ENCODE peak calls at places on chromosomes 4 and X, in nine cellular contexts. One of them, this sample, is unnamed.

GRCh38 chr4:41399191-41399590 is 138.8 kb upstream of the LIMCH1 start:
- DNase-seq in stimulated activated naive CD8-positive, alpha-beta T cell treated with anti-CD3 and anti-CD28 coated beads, Interleukin-15, amount 100 ng/mL, for 72 hours: no peak
- DNase-seq in adrenal gland: no peak
- DNase-seq in sciatic nerve: no peak
- DNase-seq in fibroblast of mammary gland: no peak
- DNase-seq in cerebellar cortex: no peak
- DNase-seq in activated CD4-positive, alpha-beta memory T cell treated with anti-CD3 and anti-CD28 coated beads, Interleukin-2, amount 10 ng/mL, durations not matched to agents 7 days and 5 days: no peak
- DNase-seq in fibroblast of pulmonary artery: no peak
- DNase-seq in heart left ventricle: no peak
- DNase-seq in this sample: no peak

GRCh38 chr4:184473265-184473514 is 1.2 kb downstream of the IRF2 start:
- DNase-seq in stimulated activated naive CD8-positive, alpha-beta T cell treated with anti-CD3 and anti-CD28 coated beads, Interleukin-15, amount 100 ng/mL, for 72 hours: no peak
- DNase-seq in adrenal gland: no peak
- DNase-seq in sciatic nerve: no peak
- DNase-seq in fibroblast of mammary gland: no peak
- DNase-seq in cerebellar cortex: no peak
- DNase-seq in activated CD4-positive, alpha-beta memory T cell treated with anti-CD3 and anti-CD28 coated beads, Interleukin-2, amount 10 ng/mL, durations not matched to agents 7 days and 5 days: no peak
- DNase-seq in fibroblast of pulmonary artery: no peak
- DNase-seq in heart left ventricle: no peak
- DNase-seq in this sample: no peak

GRCh38 chrX:101430457-101431078 is 22.5 kb downstream of the HNRNPH2 start:
- DNase-seq in stimulated activated naive CD8-positive, alpha-beta T cell treated with anti-CD3 and anti-CD28 coated beads, Interleukin-15, amount 100 ng/mL, for 72 hours: no peak
- DNase-seq in adrenal gland: no peak
- DNase-seq in sciatic nerve: no peak
- DNase-seq in fibroblast of mammary gland: peak; percentile 69
- DNase-seq in cerebellar cortex: no peak
- DNase-seq in activated CD4-positive, alpha-beta memory T cell treated with anti-CD3 and anti-CD28 coated beads, Interleukin-2, amount 10 ng/mL, durations not matched to agents 7 days and 5 days: no peak
- DNase-seq in fibroblast of pulmonary artery: no peak
- DNase-seq in heart left ventricle: no peak
- DNase-seq in this sample: no peak

GRCh38 chr4:71732066-71732465 is 51.8 kb downstream of the GC start:
- DNase-seq in stimulated activated naive CD8-positive, alpha-beta T cell treated with anti-CD3 and anti-CD28 coated beads, Interleukin-15, amount 100 ng/mL, for 72 hours: no peak
- DNase-seq in adrenal gland: no peak
- DNase-seq in sciatic nerve: no peak
- DNase-seq in fibroblast of mammary gland: no peak
- DNase-seq in cerebellar cortex: no peak
- DNase-seq in activated CD4-positive, alpha-beta memory T cell treated with anti-CD3 and anti-CD28 coated beads, Interleukin-2, amount 10 ng/mL, durations not matched to agents 7 days and 5 days: no peak
- DNase-seq in fibroblast of pulmonary artery: no peak
- DNase-seq in heart left ventricle: no peak
- DNase-seq in this sample: no peak

GRCh38 chr4:148152868-148153630 is 289.2 kb downstream of the NR3C2 start:
- DNase-seq in stimulated activated naive CD8-positive, alpha-beta T cell treated with anti-CD3 and anti-CD28 coated beads, Interleukin-15, amount 100 ng/mL, for 72 hours: no peak
- DNase-seq in adrenal gland: no peak
- DNase-seq in sciatic nerve: no peak
- DNase-seq in fibroblast of mammary gland: peak; percentile 4
- DNase-seq in cerebellar cortex: no peak
- DNase-seq in activated CD4-positive, alpha-beta memory T cell treated with anti-CD3 and anti-CD28 coated beads, Interleukin-2, amount 10 ng/mL, durations not matched to agents 7 days and 5 days: no peak
- DNase-seq in fibroblast of pulmonary artery: peak; percentile 11
- DNase-seq in heart left ventricle: no peak
- DNase-seq in this sample: no peak

GRCh38 chr4:41256740-41257256 is at the start of gene UCHL1:
- DNase-seq in stimulated activated naive CD8-positive, alpha-beta T cell treated with anti-CD3 and anti-CD28 coated beads, Interleukin-15, amount 100 ng/mL, for 72 hours: peak; percentile 34
- DNase-seq in adrenal gland: peak; percentile 26
- DNase-seq in sciatic nerve: peak; percentile 71
- DNase-seq in fibroblast of mammary gland: peak; percentile 76
- DNase-seq in cerebellar cortex: peak; percentile 90
- DNase-seq in activated CD4-positive, alpha-beta memory T cell treated with anti-CD3 and anti-CD28 coated beads, Interleukin-2, amount 10 ng/mL, durations not matched to agents 7 days and 5 days: no peak
- DNase-seq in fibroblast of pulmonary artery: peak; percentile 85
- DNase-seq in heart left ventricle: peak; percentile 21
- DNase-seq in this sample: no peak

GRCh38 chrX:140815868-140816267 is 106.3 kb downstream of the LINC00632 start:
- DNase-seq in stimulated activated naive CD8-positive, alpha-beta T cell treated with anti-CD3 and anti-CD28 coated beads, Interleukin-15, amount 100 ng/mL, for 72 hours: no peak
- DNase-seq in adrenal gland: no peak
- DNase-seq in sciatic nerve: no peak
- DNase-seq in fibroblast of mammary gland: peak; percentile 24
- DNase-seq in cerebellar cortex: no peak
- DNase-seq in activated CD4-positive, alpha-beta memory T cell treated with anti-CD3 and anti-CD28 coated beads, Interleukin-2, amount 10 ng/mL, durations not matched to agents 7 days and 5 days: peak; percentile 16
- DNase-seq in fibroblast of pulmonary artery: peak; percentile 48
- DNase-seq in heart left ventricle: no peak
- DNase-seq in this sample: no peak

GRCh38 chrX:120357186-120357585 is 4.7 kb upstream of the ATP1B4 start:
- DNase-seq in stimulated activated naive CD8-positive, alpha-beta T cell treated with anti-CD3 and anti-CD28 coated beads, Interleukin-15, amount 100 ng/mL, for 72 hours: no peak
- DNase-seq in adrenal gland: no peak
- DNase-seq in sciatic nerve: no peak
- DNase-seq in fibroblast of mammary gland: no peak
- DNase-seq in cerebellar cortex: no peak
- DNase-seq in activated CD4-positive, alpha-beta memory T cell treated with anti-CD3 and anti-CD28 coated beads, Interleukin-2, amount 10 ng/mL, durations not matched to agents 7 days and 5 days: no peak
- DNase-seq in fibroblast of pulmonary artery: no peak
- DNase-seq in heart left ventricle: no peak
- DNase-seq in this sample: no peak

GRCh38 chrX:134622056-134622812 is 36.0 kb downstream of the PLAC1 start:
- DNase-seq in stimulated activated naive CD8-positive, alpha-beta T cell treated with anti-CD3 and anti-CD28 coated beads, Interleukin-15, amount 100 ng/mL, for 72 hours: no peak
- DNase-seq in adrenal gland: no peak
- DNase-seq in sciatic nerve: no peak
- DNase-seq in fibroblast of mammary gland: peak; percentile 86
- DNase-seq in cerebellar cortex: no peak
- DNase-seq in activated CD4-positive, alpha-beta memory T cell treated with anti-CD3 and anti-CD28 coated beads, Interleukin-2, amount 10 ng/mL, durations not matched to agents 7 days and 5 days: peak; percentile 40
- DNase-seq in fibroblast of pulmonary artery: peak; percentile 86
- DNase-seq in heart left ventricle: no peak
- DNase-seq in this sample: no peak

GRCh38 chr4:163663454-163664225 is 169.2 kb downstream of the TMA16 start:
- DNase-seq in stimulated activated naive CD8-positive, alpha-beta T cell treated with anti-CD3 and anti-CD28 coated beads, Interleukin-15, amount 100 ng/mL, for 72 hours: no peak
- DNase-seq in adrenal gland: no peak
- DNase-seq in sciatic nerve: no peak
- DNase-seq in fibroblast of mammary gland: peak; percentile 6
- DNase-seq in cerebellar cortex: no peak
- DNase-seq in activated CD4-positive, alpha-beta memory T cell treated with anti-CD3 and anti-CD28 coated beads, Interleukin-2, amount 10 ng/mL, durations not matched to agents 7 days and 5 days: no peak
- DNase-seq in fibroblast of pulmonary artery: no peak
- DNase-seq in heart left ventricle: no peak
- DNase-seq in this sample: no peak

GRCh38 chrX:15882704-15883539 is 28.3 kb upstream of the AP1S2 start:
- DNase-seq in stimulated activated naive CD8-positive, alpha-beta T cell treated with anti-CD3 and anti-CD28 coated beads, Interleukin-15, amount 100 ng/mL, for 72 hours: no peak
- DNase-seq in adrenal gland: no peak
- DNase-seq in sciatic nerve: no peak
- DNase-seq in fibroblast of mammary gland: peak; percentile 63
- DNase-seq in cerebellar cortex: no peak
- DNase-seq in activated CD4-positive, alpha-beta memory T cell treated with anti-CD3 and anti-CD28 coated beads, Interleukin-2, amount 10 ng/mL, durations not matched to agents 7 days and 5 days: no peak
- DNase-seq in fibroblast of pulmonary artery: peak; percentile 36
- DNase-seq in heart left ventricle: no peak
- DNase-seq in this sample: no peak

GRCh38 chr4:120056249-120056648 is 10.4 kb downstream of the MAD2L1 start:
- DNase-seq in stimulated activated naive CD8-positive, alpha-beta T cell treated with anti-CD3 and anti-CD28 coated beads, Interleukin-15, amount 100 ng/mL, for 72 hours: no peak
- DNase-seq in adrenal gland: no peak
- DNase-seq in sciatic nerve: no peak
- DNase-seq in fibroblast of mammary gland: peak; percentile 46
- DNase-seq in cerebellar cortex: no peak
- DNase-seq in activated CD4-positive, alpha-beta memory T cell treated with anti-CD3 and anti-CD28 coated beads, Interleukin-2, amount 10 ng/mL, durations not matched to agents 7 days and 5 days: no peak
- DNase-seq in fibroblast of pulmonary artery: peak; percentile 55
- DNase-seq in heart left ventricle: no peak
- DNase-seq in this sample: no peak

GRCh38 chrX:153499876-153500275 is 5.1 kb downstream of the BGN start:
- DNase-seq in stimulated activated naive CD8-positive, alpha-beta T cell treated with anti-CD3 and anti-CD28 coated beads, Interleukin-15, amount 100 ng/mL, for 72 hours: no peak
- DNase-seq in adrenal gland: no peak
- DNase-seq in sciatic nerve: no peak
- DNase-seq in fibroblast of mammary gland: no peak
- DNase-seq in cerebellar cortex: peak; percentile 63
- DNase-seq in activated CD4-positive, alpha-beta memory T cell treated with anti-CD3 and anti-CD28 coated beads, Interleukin-2, amount 10 ng/mL, durations not matched to agents 7 days and 5 days: no peak
- DNase-seq in fibroblast of pulmonary artery: no peak
- DNase-seq in heart left ventricle: no peak
- DNase-seq in this sample: no peak

GRCh38 chr4:135225551-135225950 is 1024.0 kb upstream of the PABPC4L start:
- DNase-seq in stimulated activated naive CD8-positive, alpha-beta T cell treated with anti-CD3 and anti-CD28 coated beads, Interleukin-15, amount 100 ng/mL, for 72 hours: no peak
- DNase-seq in adrenal gland: no peak
- DNase-seq in sciatic nerve: no peak
- DNase-seq in fibroblast of mammary gland: no peak
- DNase-seq in cerebellar cortex: no peak
- DNase-seq in activated CD4-positive, alpha-beta memory T cell treated with anti-CD3 and anti-CD28 coated beads, Interleukin-2, amount 10 ng/mL, durations not matched to agents 7 days and 5 days: no peak
- DNase-seq in fibroblast of pulmonary artery: no peak
- DNase-seq in heart left ventricle: no peak
- DNase-seq in this sample: no peak

GRCh38 chr4:80153800-80154546 is 43.3 kb upstream of the PRDM8 start:
- DNase-seq in stimulated activated naive CD8-positive, alpha-beta T cell treated with anti-CD3 and anti-CD28 coated beads, Interleukin-15, amount 100 ng/mL, for 72 hours: no peak
- DNase-seq in adrenal gland: no peak
- DNase-seq in sciatic nerve: no peak
- DNase-seq in fibroblast of mammary gland: peak; percentile 79
- DNase-seq in cerebellar cortex: no peak
- DNase-seq in activated CD4-positive, alpha-beta memory T cell treated with anti-CD3 and anti-CD28 coated beads, Interleukin-2, amount 10 ng/mL, durations not matched to agents 7 days and 5 days: no peak
- DNase-seq in fibroblast of pulmonary artery: peak; percentile 9
- DNase-seq in heart left ventricle: no peak
- DNase-seq in this sample: no peak

GRCh38 chrX:70289168-70289792 is 447 bp downstream of the PDZD11 start:
- DNase-seq in stimulated activated naive CD8-positive, alpha-beta T cell treated with anti-CD3 and anti-CD28 coated beads, Interleukin-15, amount 100 ng/mL, for 72 hours: no peak
- DNase-seq in adrenal gland: no peak
- DNase-seq in sciatic nerve: no peak
- DNase-seq in fibroblast of mammary gland: peak; percentile 19
- DNase-seq in cerebellar cortex: no peak
- DNase-seq in activated CD4-positive, alpha-beta memory T cell treated with anti-CD3 and anti-CD28 coated beads, Interleukin-2, amount 10 ng/mL, durations not matched to agents 7 days and 5 days: no peak
- DNase-seq in fibroblast of pulmonary artery: no peak
- DNase-seq in heart left ventricle: no peak
- DNase-seq in this sample: no peak

GRCh38 chrX:27765718-27766117 is 42.1 kb upstream of the MAGEB10 start:
- DNase-seq in stimulated activated naive CD8-positive, alpha-beta T cell treated with anti-CD3 and anti-CD28 coated beads, Interleukin-15, amount 100 ng/mL, for 72 hours: no peak
- DNase-seq in adrenal gland: no peak
- DNase-seq in sciatic nerve: no peak
- DNase-seq in fibroblast of mammary gland: no peak
- DNase-seq in cerebellar cortex: no peak
- DNase-seq in activated CD4-positive, alpha-beta memory T cell treated with anti-CD3 and anti-CD28 coated beads, Interleukin-2, amount 10 ng/mL, durations not matched to agents 7 days and 5 days: no peak
- DNase-seq in fibroblast of pulmonary artery: no peak
- DNase-seq in heart left ventricle: no peak
- DNase-seq in this sample: no peak

GRCh38 chr4:3375688-3376087 is 66.1 kb upstream of the HGFAC start:
- DNase-seq in stimulated activated naive CD8-positive, alpha-beta T cell treated with anti-CD3 and anti-CD28 coated beads, Interleukin-15, amount 100 ng/mL, for 72 hours: no peak
- DNase-seq in adrenal gland: peak; percentile 88
- DNase-seq in sciatic nerve: no peak
- DNase-seq in fibroblast of mammary gland: peak; percentile 92
- DNase-seq in cerebellar cortex: no peak
- DNase-seq in activated CD4-positive, alpha-beta memory T cell treated with anti-CD3 and anti-CD28 coated beads, Interleukin-2, amount 10 ng/mL, durations not matched to agents 7 days and 5 days: no peak
- DNase-seq in fibroblast of pulmonary artery: peak; percentile 74
- DNase-seq in heart left ventricle: no peak
- DNase-seq in this sample: no peak

GRCh38 chr4:128358231-128358902 is 70.8 kb upstream of the PGRMC2 start:
- DNase-seq in stimulated activated naive CD8-positive, alpha-beta T cell treated with anti-CD3 and anti-CD28 coated beads, Interleukin-15, amount 100 ng/mL, for 72 hours: no peak
- DNase-seq in adrenal gland: peak; percentile 25
- DNase-seq in sciatic nerve: no peak
- DNase-seq in fibroblast of mammary gland: peak; percentile 91
- DNase-seq in cerebellar cortex: no peak
- DNase-seq in activated CD4-positive, alpha-beta memory T cell treated with anti-CD3 and anti-CD28 coated beads, Interleukin-2, amount 10 ng/mL, durations not matched to agents 7 days and 5 days: no peak
- DNase-seq in fibroblast of pulmonary artery: peak; percentile 73
- DNase-seq in heart left ventricle: peak; percentile 28
- DNase-seq in this sample: no peak

GRCh38 chr4:103074598-103075434 is 1.7 kb downstream of the SLC9B2 start:
- DNase-seq in stimulated activated naive CD8-positive, alpha-beta T cell treated with anti-CD3 and anti-CD28 coated beads, Interleukin-15, amount 100 ng/mL, for 72 hours: no peak
- DNase-seq in adrenal gland: no peak
- DNase-seq in sciatic nerve: no peak
- DNase-seq in fibroblast of mammary gland: peak; percentile 62
- DNase-seq in cerebellar cortex: no peak
- DNase-seq in activated CD4-positive, alpha-beta memory T cell treated with anti-CD3 and anti-CD28 coated beads, Interleukin-2, amount 10 ng/mL, durations not matched to agents 7 days and 5 days: no peak
- DNase-seq in fibroblast of pulmonary artery: peak; percentile 16
- DNase-seq in heart left ventricle: no peak
- DNase-seq in this sample: no peak

GRCh38 chr4:109162759-109163158 is 139.7 kb downstream of the COL25A1 start:
- DNase-seq in stimulated activated naive CD8-positive, alpha-beta T cell treated with anti-CD3 and anti-CD28 coated beads, Interleukin-15, amount 100 ng/mL, for 72 hours: no peak
- DNase-seq in adrenal gland: no peak
- DNase-seq in sciatic nerve: no peak
- DNase-seq in fibroblast of mammary gland: no peak
- DNase-seq in cerebellar cortex: no peak
- DNase-seq in activated CD4-positive, alpha-beta memory T cell treated with anti-CD3 and anti-CD28 coated beads, Interleukin-2, amount 10 ng/mL, durations not matched to agents 7 days and 5 days: no peak
- DNase-seq in fibroblast of pulmonary artery: no peak
- DNase-seq in heart left ventricle: no peak
- DNase-seq in this sample: no peak

GRCh38 chr4:151117371-151117962 is 18.0 kb downstream of the RPS3A start:
- DNase-seq in stimulated activated naive CD8-positive, alpha-beta T cell treated with anti-CD3 and anti-CD28 coated beads, Interleukin-15, amount 100 ng/mL, for 72 hours: peak; percentile 44
- DNase-seq in adrenal gland: peak; percentile 69
- DNase-seq in sciatic nerve: peak; percentile 79
- DNase-seq in fibroblast of mammary gland: peak; percentile 76
- DNase-seq in cerebellar cortex: peak; percentile 81
- DNase-seq in activated CD4-positive, alpha-beta memory T cell treated with anti-CD3 and anti-CD28 coated beads, Interleukin-2, amount 10 ng/mL, durations not matched to agents 7 days and 5 days: peak; percentile 63
- DNase-seq in fibroblast of pulmonary artery: peak; percentile 79
- DNase-seq in heart left ventricle: peak; percentile 48
- DNase-seq in this sample: peak; percentile 80

GRCh38 chrX:39816871-39817731 is 280.7 kb downstream of the BCOR start:
- DNase-seq in stimulated activated naive CD8-positive, alpha-beta T cell treated with anti-CD3 and anti-CD28 coated beads, Interleukin-15, amount 100 ng/mL, for 72 hours: no peak
- DNase-seq in adrenal gland: no peak
- DNase-seq in sciatic nerve: no peak
- DNase-seq in fibroblast of mammary gland: peak; percentile 62
- DNase-seq in cerebellar cortex: no peak
- DNase-seq in activated CD4-positive, alpha-beta memory T cell treated with anti-CD3 and anti-CD28 coated beads, Interleukin-2, amount 10 ng/mL, durations not matched to agents 7 days and 5 days: no peak
- DNase-seq in fibroblast of pulmonary artery: peak; percentile 49
- DNase-seq in heart left ventricle: no peak
- DNase-seq in this sample: no peak

GRCh38 chr4:105715692-105716278 is 7.2 kb downstream of the GSTCD start:
- DNase-seq in stimulated activated naive CD8-positive, alpha-beta T cell treated with anti-CD3 and anti-CD28 coated beads, Interleukin-15, amount 100 ng/mL, for 72 hours: no peak
- DNase-seq in adrenal gland: no peak
- DNase-seq in sciatic nerve: no peak
- DNase-seq in fibroblast of mammary gland: peak; percentile 56
- DNase-seq in cerebellar cortex: peak; percentile 59
- DNase-seq in activated CD4-positive, alpha-beta memory T cell treated with anti-CD3 and anti-CD28 coated beads, Interleukin-2, amount 10 ng/mL, durations not matched to agents 7 days and 5 days: no peak
- DNase-seq in fibroblast of pulmonary artery: peak; percentile 69
- DNase-seq in heart left ventricle: no peak
- DNase-seq in this sample: no peak

GRCh38 chrX:84248226-84248625 is 60.2 kb upstream of the RPS6KA6 start:
- DNase-seq in stimulated activated naive CD8-positive, alpha-beta T cell treated with anti-CD3 and anti-CD28 coated beads, Interleukin-15, amount 100 ng/mL, for 72 hours: no peak
- DNase-seq in adrenal gland: no peak
- DNase-seq in sciatic nerve: no peak
- DNase-seq in fibroblast of mammary gland: peak; percentile 69
- DNase-seq in cerebellar cortex: no peak
- DNase-seq in activated CD4-positive, alpha-beta memory T cell treated with anti-CD3 and anti-CD28 coated beads, Interleukin-2, amount 10 ng/mL, durations not matched to agents 7 days and 5 days: no peak
- DNase-seq in fibroblast of pulmonary artery: peak; percentile 25
- DNase-seq in heart left ventricle: no peak
- DNase-seq in this sample: no peak

GRCh38 chr4:118745357-118745756 is 60.2 kb downstream of the METTL14 start:
- DNase-seq in stimulated activated naive CD8-positive, alpha-beta T cell treated with anti-CD3 and anti-CD28 coated beads, Interleukin-15, amount 100 ng/mL, for 72 hours: no peak
- DNase-seq in adrenal gland: no peak
- DNase-seq in sciatic nerve: no peak
- DNase-seq in fibroblast of mammary gland: no peak
- DNase-seq in cerebellar cortex: no peak
- DNase-seq in activated CD4-positive, alpha-beta memory T cell treated with anti-CD3 and anti-CD28 coated beads, Interleukin-2, amount 10 ng/mL, durations not matched to agents 7 days and 5 days: no peak
- DNase-seq in fibroblast of pulmonary artery: peak; percentile 73
- DNase-seq in heart left ventricle: no peak
- DNase-seq in this sample: no peak

GRCh38 chr4:114606240-114606639 is 7.6 kb downstream of the UGT8 start:
- DNase-seq in stimulated activated naive CD8-positive, alpha-beta T cell treated with anti-CD3 and anti-CD28 coated beads, Interleukin-15, amount 100 ng/mL, for 72 hours: no peak
- DNase-seq in adrenal gland: no peak
- DNase-seq in sciatic nerve: no peak
- DNase-seq in fibroblast of mammary gland: no peak
- DNase-seq in cerebellar cortex: no peak
- DNase-seq in activated CD4-positive, alpha-beta memory T cell treated with anti-CD3 and anti-CD28 coated beads, Interleukin-2, amount 10 ng/mL, durations not matched to agents 7 days and 5 days: no peak
- DNase-seq in fibroblast of pulmonary artery: no peak
- DNase-seq in heart left ventricle: no peak
- DNase-seq in this sample: no peak

GRCh38 chr4:98482847-98483806 is 175.3 kb downstream of the TSPAN5 start:
- DNase-seq in stimulated activated naive CD8-positive, alpha-beta T cell treated with anti-CD3 and anti-CD28 coated beads, Interleukin-15, amount 100 ng/mL, for 72 hours: peak; percentile 45
- DNase-seq in adrenal gland: no peak
- DNase-seq in sciatic nerve: no peak
- DNase-seq in fibroblast of mammary gland: peak; percentile 82
- DNase-seq in cerebellar cortex: no peak
- DNase-seq in activated CD4-positive, alpha-beta memory T cell treated with anti-CD3 and anti-CD28 coated beads, Interleukin-2, amount 10 ng/mL, durations not matched to agents 7 days and 5 days: peak; percentile 20
- DNase-seq in fibroblast of pulmonary artery: peak; percentile 23
- DNase-seq in heart left ventricle: no peak
- DNase-seq in this sample: no peak

GRCh38 chrX:17549005-17549685 is 174.1 kb downstream of the NHS start:
- DNase-seq in stimulated activated naive CD8-positive, alpha-beta T cell treated with anti-CD3 and anti-CD28 coated beads, Interleukin-15, amount 100 ng/mL, for 72 hours: no peak
- DNase-seq in adrenal gland: no peak
- DNase-seq in sciatic nerve: no peak
- DNase-seq in fibroblast of mammary gland: no peak
- DNase-seq in cerebellar cortex: no peak
- DNase-seq in activated CD4-positive, alpha-beta memory T cell treated with anti-CD3 and anti-CD28 coated beads, Interleukin-2, amount 10 ng/mL, durations not matched to agents 7 days and 5 days: no peak
- DNase-seq in fibroblast of pulmonary artery: no peak
- DNase-seq in heart left ventricle: no peak
- DNase-seq in this sample: no peak

GRCh38 chr4:132540797-132541196 is 608.3 kb upstream of the PCDH10 start:
- DNase-seq in stimulated activated naive CD8-positive, alpha-beta T cell treated with anti-CD3 and anti-CD28 coated beads, Interleukin-15, amount 100 ng/mL, for 72 hours: no peak
- DNase-seq in adrenal gland: no peak
- DNase-seq in sciatic nerve: no peak
- DNase-seq in fibroblast of mammary gland: no peak
- DNase-seq in cerebellar cortex: no peak
- DNase-seq in activated CD4-positive, alpha-beta memory T cell treated with anti-CD3 and anti-CD28 coated beads, Interleukin-2, amount 10 ng/mL, durations not matched to agents 7 days and 5 days: no peak
- DNase-seq in fibroblast of pulmonary artery: no peak
- DNase-seq in heart left ventricle: no peak
- DNase-seq in this sample: no peak

GRCh38 chr4:76956961-76957738 is 7.6 kb downstream of the SEPTIN11 start:
- DNase-seq in stimulated activated naive CD8-positive, alpha-beta T cell treated with anti-CD3 and anti-CD28 coated beads, Interleukin-15, amount 100 ng/mL, for 72 hours: no peak
- DNase-seq in adrenal gland: no peak
- DNase-seq in sciatic nerve: no peak
- DNase-seq in fibroblast of mammary gland: peak; percentile 71
- DNase-seq in cerebellar cortex: no peak
- DNase-seq in activated CD4-positive, alpha-beta memory T cell treated with anti-CD3 and anti-CD28 coated beads, Interleukin-2, amount 10 ng/mL, durations not matched to agents 7 days and 5 days: no peak
- DNase-seq in fibroblast of pulmonary artery: no peak
- DNase-seq in heart left ventricle: peak; percentile 36
- DNase-seq in this sample: no peak